ENCODE peak calls at places on chromosomes 6 and 20, in six cellular contexts. S is GM23338, R is GM23248, K is HCT116, G is hepatocyte, L is neural progenitor cell. U is an unnamed sample.
A peak's percentile ranks its signal among the peaks of the same experiment; 100 is the strongest.

GRCh38 chr20:38275815-38276550 is 15.4 kb upstream of the KIAA1755 start:
- DNase-seq in S (no peak), R (peak; percentile 83), K (no peak), G (no peak), L (no peak), U (no peak)

GRCh38 chr6:70176853-70177550 is 125.9 kb downstream of the COL9A1 start:
- DNase-seq in S (no peak), R (no peak), K (no peak), G (no peak), L (no peak), U (no peak)

GRCh38 chr6:136521430-136521829 is 28.8 kb downstream of the MAP7 start:
- DNase-seq in S (no peak), R (no peak), K (no peak), G (no peak), L (no peak), U (no peak)

GRCh38 chr6:26041946-26042345 is 45.3 kb upstream of the HFE start:
- DNase-seq in S (no peak), R (no peak), K (no peak), G (no peak), L (no peak), U (no peak)

GRCh38 chr6:12222405-12223366 is 67.5 kb upstream of the EDN1 start:
- DNase-seq in S (peak; percentile 4), R (no peak), K (no peak), G (no peak), L (no peak), U (no peak)

GRCh38 chr6:151230277-151230577 is 9.5 kb upstream of the AKAP12 start:
- DNase-seq in S (peak; percentile 71), R (no peak), K (no peak), G (no peak), L (no peak), U (no peak)

GRCh38 chr20:51884561-51884960 is 82.2 kb upstream of the SALL4 start:
- DNase-seq in S (no peak), R (peak; percentile 56), K (no peak), G (no peak), L (no peak), U (no peak)

GRCh38 chr20:63354636-63355385 is 6.3 kb downstream of the CHRNA4 start:
- DNase-seq in S (no peak), R (no peak), K (no peak), G (no peak), L (no peak), U (no peak)

GRCh38 chr6:111113731-111114438 is 26.6 kb downstream of the SLC16A10 start:
- DNase-seq in S (peak; percentile 52), R (peak; percentile 58), K (no peak), G (peak; percentile 52), L (peak; percentile 12), U (peak; percentile 33)

GRCh38 chr6:6466967-6467761 is 121.4 kb upstream of the LY86 start:
- DNase-seq in S (no peak), R (no peak), K (no peak), G (peak; percentile 10), L (no peak), U (no peak)

GRCh38 chr6:29954272-29954671 is 11.9 kb downstream of the HLA-A start:
- DNase-seq in S (no peak), R (no peak), K (no peak), G (no peak), L (peak; percentile 48), U (no peak)

GRCh38 chr6:149615805-149616204 is 32.7 kb downstream of the KATNA1 start:
- DNase-seq in S (no peak), R (no peak), K (no peak), G (no peak), L (no peak), U (no peak)

GRCh38 chr6:169253745-169254238 is at the start of gene THBS2:
- DNase-seq in S (peak; percentile 56), R (peak; percentile 84), K (no peak), G (peak; percentile 43), L (peak; percentile 65), U (no peak)

GRCh38 chr6:32553037-32553742 is 23.1 kb upstream of the HLA-DRB5 start:
- DNase-seq in S (no peak), R (no peak), K (no peak), G (no peak), L (no peak), U (no peak)

GRCh38 chr20:44650777-44651493 is 564 bp downstream of the ADA start:
- DNase-seq in S (peak; percentile 21), R (peak; percentile 18), K (no peak), G (no peak), L (no peak), U (peak; percentile 55)

GRCh38 chr6:44717431-44717830 is 329.9 kb downstream of the CDC5L start:
- DNase-seq in S (no peak), R (no peak), K (no peak), G (no peak), L (no peak), U (no peak)

GRCh38 chr6:127173541-127173940 is 55.1 kb downstream of the RSPO3 start:
- DNase-seq in S (no peak), R (no peak), K (no peak), G (no peak), L (no peak), U (no peak)

GRCh38 chr6:85747093-85747492 is 104.4 kb upstream of the SYNCRIP start:
- DNase-seq in S (no peak), R (peak; percentile 65), K (no peak), G (no peak), L (no peak), U (no peak)

GRCh38 chr6:158647501-158647900 is 2.4 kb upstream of the SYTL3 start:
- DNase-seq in S (no peak), R (no peak), K (no peak), G (no peak), L (no peak), U (no peak)

DNA sequence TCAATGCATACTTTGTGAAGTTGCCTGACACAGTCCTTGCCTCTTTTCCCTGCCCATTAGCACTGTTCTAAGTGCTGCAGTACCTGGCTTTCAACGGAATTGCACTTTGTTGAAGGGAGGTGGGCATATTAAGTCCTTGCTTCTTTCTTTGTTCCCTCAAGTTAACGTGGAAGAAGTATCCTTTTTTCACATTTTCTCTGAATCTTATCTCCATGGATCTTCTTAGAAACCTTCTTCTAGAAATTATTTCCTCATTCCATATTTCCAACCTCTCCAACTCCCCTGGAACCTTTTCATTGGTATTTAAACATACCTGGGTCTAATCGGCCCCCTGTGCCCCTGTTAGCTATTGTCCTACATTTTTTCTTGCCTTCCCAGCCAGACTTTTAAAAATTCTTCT is 118.0 kb downstream of the CDKAL1 start:
- DNase-seq in S (no peak), R (no peak), K (no peak), G (no peak), L (no peak), U (no peak)
- TF ChIP-seq EZH2 in S (no peak), R (no peak), K (no peak), G (no peak), L (no peak), U (no peak)

DNA sequence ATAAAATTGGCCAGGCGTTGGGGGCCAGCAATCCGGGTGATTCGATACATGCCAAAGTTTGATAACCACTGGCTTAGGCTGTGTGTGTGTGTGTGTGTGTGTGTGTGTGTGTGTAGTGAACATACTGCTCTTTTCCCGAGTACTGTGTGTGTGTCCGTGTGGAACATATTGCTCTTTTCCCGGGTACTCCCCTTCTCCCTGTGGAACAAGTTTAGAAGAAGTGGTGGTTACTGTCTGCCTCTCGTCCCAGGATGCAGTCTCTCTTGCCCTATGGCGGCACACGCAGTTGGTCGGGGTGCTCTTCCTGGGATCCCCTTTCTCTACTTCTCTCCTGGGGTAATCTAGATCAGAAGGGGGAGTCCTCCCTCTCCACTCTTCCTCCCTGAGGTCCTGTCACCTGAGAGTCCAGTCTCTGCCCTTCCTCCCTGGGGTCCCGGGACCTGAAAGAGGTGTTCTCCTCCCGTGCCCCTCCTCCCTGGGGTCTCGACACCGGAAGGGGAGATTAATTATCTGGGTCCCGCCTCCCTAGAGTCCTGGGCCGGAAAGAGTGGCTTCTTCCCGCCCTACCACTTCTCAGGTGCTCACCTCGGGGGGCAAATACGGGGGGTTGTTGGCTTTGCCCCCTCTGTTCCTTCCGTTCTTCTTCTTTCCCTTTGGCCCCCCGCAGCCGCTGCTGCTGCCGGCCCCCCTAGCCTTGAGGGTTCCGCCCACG is 516 bp downstream of the GTPBP2 start:
- DNase-seq in S (peak; percentile 89), R (peak; percentile 62), K (peak; percentile 37), G (peak; percentile 72), L (peak; percentile 76), U (peak; percentile 51)
- TF ChIP-seq EZH2phosphoT487 in S (no peak), R (no peak), K (no peak), G (no peak), L (no peak), U (no peak)

GRCh38 chr6:40586800-40587201 is 363 bp downstream of the LRFN2 start:
- DNase-seq in S (no peak), R (peak; percentile 34), K (no peak), G (no peak), L (peak; percentile 10), U (no peak)

GRCh38 chr6:40585661-40586269 is 1.4 kb downstream of the LRFN2 start:
- DNase-seq in S (peak; percentile 93), R (no peak), K (no peak), G (no peak), L (peak; percentile 76), U (no peak)

GRCh38 chr6:40585218-40585617 is 1.9 kb downstream of the LRFN2 start:
- DNase-seq in S (no peak), R (no peak), K (no peak), G (no peak), L (no peak), U (no peak)

GRCh38 chr6:40587240-40588069 is at the start of gene LRFN2:
- DNase-seq in S (peak; percentile 90), R (peak; percentile 86), K (peak; percentile 38), G (peak; percentile 90), L (peak; percentile 93), U (peak; percentile 74)

DNA sequence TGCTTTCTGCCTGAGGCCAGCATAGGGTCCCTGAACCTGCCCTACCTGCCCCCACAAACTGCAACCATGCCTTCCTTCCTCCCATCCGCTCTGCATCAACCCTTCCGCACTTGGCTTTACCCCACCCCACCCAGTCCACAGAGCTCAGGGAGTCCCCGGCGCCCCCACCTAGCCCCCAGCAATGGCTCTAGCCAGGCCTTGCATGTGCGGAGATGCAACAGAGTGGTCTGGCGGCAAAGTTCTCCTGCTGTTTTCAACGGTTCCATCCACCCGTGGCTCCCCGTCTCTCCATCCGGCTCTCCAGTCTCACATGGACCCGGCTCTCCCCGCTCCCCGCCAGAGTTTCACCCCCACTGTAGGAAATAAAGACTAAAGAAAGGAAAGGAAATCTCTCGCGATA is 795 bp downstream of the LRFN2 start:
- DNase-seq in S (no peak), R (no peak), K (no peak), G (no peak), L (no peak), U (no peak)
- TF ChIP-seq EZH2 in S (no peak), R (peak; percentile 60), K (no peak), G (no peak), L (no peak), U (no peak)

GRCh38 chr6:53465732-53466131 is 79.2 kb downstream of the GCLC start:
- DNase-seq in S (no peak), R (peak; percentile 49), K (no peak), G (peak; percentile 62), L (no peak), U (no peak)
- TF ChIP-seq EZH2phosphoT487 in S (no peak), R (no peak), K (no peak), G (no peak), L (no peak), U (no peak)